ENCODE peak calls at places on chromosomes 3 and 15, in four cellular contexts. H, L, Y and A are unnamed samples.

GRCh38 chr3:71064976-71065763 is 518.4 kb downstream of the FOXP1 start:
- DNase-seq in H (peak), L (no peak), Y (peak), A (no peak)

GRCh38 chr15:89587955-89588354 is 12.7 kb downstream of the TICRR start:
- DNase-seq in H (no peak), L (no peak), Y (no peak), A (no peak)

GRCh38 chr3:57007513-57008415 is 52.7 kb upstream of the SPATA12 start:
- DNase-seq in H (no peak), L (no peak), Y (no peak), A (no peak)

GRCh38 chr15:64464271-64465005 is 4.1 kb downstream of the ZNF609 start:
- DNase-seq in H (no peak), L (no peak), Y (no peak), A (no peak)

GRCh38 chr3:169764164-169764452 is 752 bp downstream of the TERC start:
- DNase-seq in H (no peak), L (peak), Y (no peak), A (no peak)

GRCh38 chr3:76643620-76644019 is 396.3 kb upstream of the ROBO2 start:
- DNase-seq in H (no peak), L (no peak), Y (no peak), A (no peak)

GRCh38 chr3:146277953-146278631 is 27.2 kb upstream of the PLSCR4 start:
- DNase-seq in H (no peak), L (no peak), Y (peak), A (no peak)

GRCh38 chr15:85379403-85380131 is 836 bp upstream of the AKAP13 start:
- DNase-seq in H (no peak), L (no peak), Y (no peak), A (no peak)

GRCh38 chr15:52343831-52344230 is 48.2 kb upstream of the MYO5C start:
- DNase-seq in H (no peak), L (no peak), Y (no peak), A (no peak)

GRCh38 chr15:101489236-101489632 is 273 bp downstream of the PCSK6 start:
- DNase-seq in H (peak), L (no peak), Y (no peak), A (peak)

GRCh38 chr3:139548801-139549200 is 9.3 kb upstream of the RBP1 start:
- DNase-seq in H (no peak), L (no peak), Y (no peak), A (no peak)

GRCh38 chr3:135982922-135983581 is 17.5 kb downstream of the PPP2R3A start:
- DNase-seq in H (no peak), L (no peak), Y (no peak), A (no peak)
- TF ChIP-seq SUZ12 in H (no peak), L (no peak), Y (no peak), A (no peak)

DNA sequence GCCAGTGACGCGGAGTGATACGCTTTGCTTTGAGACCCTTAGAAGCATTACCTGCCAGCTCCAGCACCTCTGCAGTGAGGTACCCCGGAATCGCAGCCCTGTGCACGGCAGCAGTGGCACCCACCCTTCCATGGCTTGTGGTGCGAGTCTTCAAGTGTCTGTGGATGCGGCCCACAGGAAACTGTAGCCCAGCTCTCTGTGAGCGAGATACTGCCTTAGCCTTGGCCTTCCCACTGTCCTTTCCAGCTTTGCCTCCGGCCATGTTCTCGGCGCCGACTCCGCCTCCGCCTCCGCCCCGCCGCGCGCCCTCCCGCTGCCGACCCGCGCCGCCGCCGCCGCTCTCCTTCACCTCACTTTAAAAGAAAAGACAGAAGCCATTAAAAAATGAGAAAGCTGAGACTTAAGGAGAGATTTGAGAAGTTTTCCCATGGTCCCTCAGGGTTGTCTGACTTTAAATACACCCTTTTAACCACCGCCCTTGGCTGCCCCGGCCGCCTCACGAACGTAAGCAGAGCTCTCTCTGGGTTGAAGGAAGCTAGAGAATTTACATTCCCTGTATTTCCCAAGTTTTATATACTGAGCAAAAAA is 78.5 kb upstream of the FAM174B start:
- DNase-seq in H (no peak), L (no peak), Y (no peak), A (no peak)
- TF ChIP-seq YY1 in H (no peak), L (no peak), Y (no peak), A (no peak)

GRCh38 chr3:12027199-12027598 is 23.0 kb downstream of the SYN2 start:
- DNase-seq in H (no peak), L (no peak), Y (no peak), A (no peak)
- TF ChIP-seq ZNF274 in H (no peak), L (no peak), Y (no peak), A (no peak)

GRCh38 chr15:47618216-47618615 is 99.1 kb upstream of the SEMA6D start:
- DNase-seq in H (no peak), L (no peak), Y (no peak), A (no peak)

GRCh38 chr15:47622058-47622457 is 95.2 kb upstream of the SEMA6D start:
- DNase-seq in H (no peak), L (no peak), Y (no peak), A (no peak)

GRCh38 chr15:47616876-47617275 is 100.4 kb upstream of the SEMA6D start:
- DNase-seq in H (no peak), L (no peak), Y (no peak), A (no peak)

GRCh38 chr15:47624503-47624902 is 92.8 kb upstream of the SEMA6D start:
- DNase-seq in H (no peak), L (no peak), Y (no peak), A (no peak)

DNA sequence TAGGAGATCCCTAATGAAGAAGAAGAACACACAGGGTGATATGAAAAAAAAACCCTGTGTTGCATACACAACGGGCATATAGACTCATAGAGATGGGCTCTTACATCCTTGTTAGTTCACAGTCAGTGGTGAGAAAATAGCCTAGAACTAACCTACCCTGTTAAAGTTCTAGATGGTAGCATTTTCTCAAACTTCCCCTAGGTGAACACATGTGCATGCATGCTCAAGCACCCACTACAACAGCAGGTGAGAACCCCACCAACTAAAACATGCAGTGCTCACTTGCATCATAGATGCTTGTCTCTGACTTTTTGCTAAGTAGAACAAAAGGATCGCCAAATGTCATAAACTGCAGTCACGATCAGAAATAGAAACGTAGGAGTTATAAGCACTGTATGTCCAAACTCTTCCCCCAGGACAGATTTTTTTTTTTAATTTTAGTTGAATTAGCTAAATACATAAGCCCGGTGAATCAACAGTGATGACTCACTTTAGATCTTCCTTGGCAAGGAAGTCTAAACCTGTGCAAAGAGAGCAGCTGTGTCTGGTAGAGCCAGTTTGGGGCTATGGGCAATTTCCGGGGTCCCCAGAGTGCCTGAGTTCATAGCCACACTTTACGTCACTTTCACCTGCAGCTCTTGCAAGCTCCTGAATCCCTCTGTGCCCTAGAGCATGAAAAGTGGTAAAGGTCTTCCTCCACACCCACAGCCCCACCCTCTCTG is 96.2 kb upstream of the SEMA6D start:
- DNase-seq in H (no peak), L (no peak), Y (no peak), A (no peak)
- TF ChIP-seq SUZ12 in H (no peak), L (no peak), Y (no peak), A (no peak)